ENCODE peak calls at places on chromosome 2, in seven cellular contexts. Q is M059J; X is brain microvascular endothelial cell; A is neural crest cell; K is cardiac fibroblast; L is NCI-H1092; C is stimulated activated CD4-positive, alpha-beta T cell treated with anti-CD3 and anti-CD28 coated beads, TNF-alpha, amount 100 ng/mL, for 1 hour. E is an unnamed sample.

GRCh38 chr2:38887347-38887746 is 2.3 kb upstream of the ARHGEF33 start:
- DNase-seq in X (no peak), Q (no peak), C (no peak), L (no peak), K (no peak), A (no peak), E (no peak)

GRCh38 chr2:97644023-97644717 is 1.7 kb upstream of the COX5B start:
- DNase-seq in K (no peak), X (no peak), L (no peak), A (no peak), C (no peak), Q (no peak), E (no peak)

GRCh38 chr2:241925821-241926441 is 56.4 kb downstream of the RTP5 start:
- DNase-seq in A (no peak), Q (no peak), X (no peak), L (no peak), K (no peak), C (no peak), E (no peak)

GRCh38 chr2:189222440-189222839 is 42.9 kb upstream of the COL5A2 start:
- DNase-seq in K (peak; percentile 73), C (no peak), Q (peak; percentile 79), X (no peak), A (no peak), L (no peak), E (no peak)

GRCh38 chr2:216551669-216552068 is 53.0 kb downstream of the RPL37A start:
- DNase-seq in X (no peak), Q (no peak), L (no peak), C (no peak), A (no peak), K (no peak), E (no peak)

GRCh38 chr2:142220901-142221300 is 90.1 kb upstream of the LRP1B start:
- DNase-seq in A (no peak), C (no peak), X (peak; percentile 47), L (no peak), K (peak; percentile 1), Q (peak; percentile 44), E (no peak)

GRCh38 chr2:105344704-105345345 is 7.5 kb downstream of the C2orf49 start:
- DNase-seq in L (no peak), K (peak; percentile 59), Q (peak; percentile 67), A (no peak), X (no peak), C (no peak), E (no peak)

GRCh38 chr2:231554748-231555545 is 24.7 kb upstream of the NMUR1 start:
- DNase-seq in X (peak; percentile 78), K (peak; percentile 92), L (no peak), C (no peak), Q (peak; percentile 15), A (no peak), E (no peak)

GRCh38 chr2:119049968-119050657 is 108.1 kb downstream of the MARCO start:
- DNase-seq in X (no peak), K (peak; percentile 20), C (no peak), A (no peak), L (peak; percentile 20), Q (peak; percentile 4), E (no peak)

GRCh38 chr2:219459460-219460311 is 25.0 kb downstream of the SPEG start:
- DNase-seq in Q (peak; percentile 51), L (peak; percentile 33), X (peak; percentile 29), C (no peak), K (peak; percentile 72), A (peak; percentile 75), E (no peak)